ENCODE peak calls at places on chromosome 18, in ten cellular contexts. K is endodermal cell, W is osteoblast, B is fibroblast of the aortic adventitia, T is fibroblast of lung, U is upper lobe of left lung, C is endothelial cell, V is GM13977, N is AG09309, Q is dorsolateral prefrontal cortex. G is an unnamed sample.

GRCh38 chr18:79062806-79063205 is 6.4 kb upstream of the ATP9B start:
- DNase-seq in K (no peak), W (no peak), B (no peak), T (no peak), U (peak), C (no peak), V (no peak), N (no peak), Q (no peak), G (no peak)

GRCh38 chr18:34977787-34978532 is 63.3 kb upstream of the MAPRE2 start:
- DNase-seq in K (peak), W (peak), B (peak), T (no peak), U (peak), C (peak), V (peak), N (no peak), Q (peak), G (peak)

GRCh38 chr18:2256577-2256976 is 314.7 kb downstream of the METTL4 start:
- DNase-seq in K (no peak), W (no peak), B (no peak), T (no peak), U (no peak), C (no peak), V (no peak), N (no peak), Q (no peak), G (no peak)

GRCh38 chr18:69483574-69483973 is 82.9 kb downstream of the DOK6 start:
- DNase-seq in K (no peak), W (no peak), B (no peak), T (no peak), U (no peak), C (no peak), V (no peak), N (no peak), Q (no peak), G (no peak)

GRCh38 chr18:2997846-2998599 is 14.9 kb downstream of the LPIN2 start:
- DNase-seq in K (no peak), W (peak), B (no peak), T (peak), U (no peak), C (no peak), V (no peak), N (no peak), Q (no peak), G (no peak)

GRCh38 chr18:46754661-46755292 is 2.1 kb downstream of the ST8SIA5 start:
- DNase-seq in K (peak), W (no peak), B (no peak), T (no peak), U (peak), C (no peak), V (peak), N (no peak), Q (peak), G (no peak)

GRCh38 chr18:35000457-35000856 is 40.8 kb upstream of the MAPRE2 start:
- DNase-seq in K (no peak), W (no peak), B (no peak), T (no peak), U (no peak), C (no peak), V (no peak), N (no peak), Q (no peak), G (no peak)

GRCh38 chr18:21598726-21599584 is 1.5 kb downstream of the ESCO1 start:
- DNase-seq in K (peak), W (no peak), B (no peak), T (no peak), U (no peak), C (no peak), V (no peak), N (no peak), Q (no peak), G (no peak)

GRCh38 chr18:36567800-36568199 is 261.0 kb downstream of the TPGS2 start:
- DNase-seq in K (no peak), W (no peak), B (no peak), T (no peak), U (no peak), C (no peak), V (no peak), N (no peak), Q (no peak), G (no peak)

GRCh38 chr18:77131652-77132368 is 773 bp downstream of the MBP start:
- DNase-seq in K (peak), W (peak), B (peak), T (no peak), U (peak), C (peak), V (peak), N (no peak), Q (peak), G (peak)

GRCh38 chr18:8705280-8705940 is at the start of gene MTCL1:
- DNase-seq in K (peak), W (peak), B (peak), T (peak), U (no peak), C (peak), V (peak), N (no peak), Q (no peak), G (no peak)

GRCh38 chr18:62759704-62760402 is 44.5 kb downstream of the PHLPP1 start:
- DNase-seq in K (peak), W (peak), B (peak), T (peak), U (no peak), C (no peak), V (no peak), N (no peak), Q (no peak), G (no peak)

GRCh38 chr18:24459772-24460171 is 665 bp upstream of the HRH4 start:
- DNase-seq in K (no peak), W (no peak), B (no peak), T (no peak), U (no peak), C (no peak), V (no peak), N (no peak), Q (no peak), G (no peak)

GRCh38 chr18:36583155-36583745 is 245.6 kb downstream of the TPGS2 start:
- DNase-seq in K (peak), W (no peak), B (no peak), T (no peak), U (no peak), C (peak), V (peak), N (no peak), Q (no peak), G (no peak)

GRCh38 chr18:60929966-60930365 is 403.3 kb upstream of the CDH20 start:
- DNase-seq in K (no peak), W (peak), B (no peak), T (no peak), U (no peak), C (no peak), V (no peak), N (no peak), Q (no peak), G (no peak)

GRCh38 chr18:75025573-75025972 is 183.4 kb downstream of the PTGR3 start:
- DNase-seq in K (no peak), W (no peak), B (no peak), T (no peak), U (no peak), C (no peak), V (no peak), N (no peak), Q (no peak), G (no peak)

GRCh38 chr18:80200171-80200931 is 47.0 kb downstream of the PARD6G start:
- DNase-seq in K (peak), W (peak), B (no peak), T (no peak), U (no peak), C (no peak), V (no peak), N (no peak), Q (peak), G (no peak)

GRCh38 chr18:77173274-77174030 is 40.9 kb upstream of the MBP start:
- DNase-seq in K (no peak), W (no peak), B (no peak), T (no peak), U (no peak), C (no peak), V (no peak), N (no peak), Q (no peak), G (no peak)

GRCh38 chr18:42229211-42230210 is 274.5 kb downstream of the PIK3C3 start:
- DNase-seq in K (no peak), W (no peak), B (no peak), T (no peak), U (no peak), C (no peak), V (no peak), N (no peak), Q (no peak), G (no peak)
- TF ChIP-seq CTCF in K (no peak), W (no peak), B (no peak), T (no peak), U (no peak), C (no peak), V (no peak), N (no peak), Q (no peak), G (no peak)

GRCh38 chr18:48803518-48803917 is 147.2 kb downstream of the SMAD7 start:
- DNase-seq in K (peak), W (no peak), B (no peak), T (no peak), U (no peak), C (no peak), V (no peak), N (no peak), Q (no peak), G (no peak)

GRCh38 chr18:48805826-48806535 is 144.8 kb downstream of the SMAD7 start:
- DNase-seq in K (peak), W (peak), B (no peak), T (no peak), U (no peak), C (no peak), V (no peak), N (no peak), Q (no peak), G (peak)

GRCh38 chr18:48803951-48804855 is 146.6 kb downstream of the SMAD7 start:
- DNase-seq in K (no peak), W (no peak), B (no peak), T (no peak), U (peak), C (no peak), V (no peak), N (no peak), Q (no peak), G (peak)

GRCh38 chr18:48806551-48807261 is 144.1 kb downstream of the SMAD7 start:
- DNase-seq in K (peak), W (peak), B (peak), T (peak), U (no peak), C (no peak), V (no peak), N (peak), Q (no peak), G (peak)

DNA sequence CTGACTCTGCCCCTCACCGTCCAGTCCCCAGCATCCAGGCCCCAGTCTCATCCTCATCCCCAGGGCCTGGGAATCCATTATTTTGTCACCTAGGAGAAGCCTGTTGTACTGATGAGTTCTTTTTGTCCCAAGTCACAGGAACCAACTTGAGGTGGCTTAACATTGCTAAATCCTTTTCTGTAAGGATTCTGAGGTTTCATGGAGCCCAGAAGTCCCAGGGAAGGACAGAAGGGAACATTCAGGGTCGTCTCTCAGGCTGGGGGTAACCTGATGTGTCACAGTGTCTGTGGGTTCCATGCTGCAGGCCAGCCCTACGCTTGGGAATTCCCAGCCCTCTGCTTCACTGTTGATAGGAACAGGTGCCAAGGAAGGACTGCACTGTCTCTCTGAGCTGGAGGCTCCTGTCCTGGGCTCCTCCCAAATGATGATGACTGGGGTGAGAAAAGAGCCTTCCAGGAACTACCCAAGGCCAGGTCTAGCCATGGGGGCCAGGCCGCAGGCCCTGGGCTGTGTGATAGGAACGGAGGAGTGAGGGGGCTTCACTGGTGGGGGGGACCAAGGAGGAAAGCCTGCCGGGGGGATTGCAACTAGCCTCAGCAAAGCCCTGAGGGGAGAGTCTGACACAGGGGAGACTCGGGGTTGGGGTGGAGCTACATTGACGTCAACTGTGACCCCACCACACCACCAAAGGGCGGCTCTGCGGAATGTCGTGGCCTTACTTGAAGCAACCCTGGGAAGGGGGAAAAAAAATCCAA is 145.7 kb downstream of the SMAD7 start:
- DNase-seq in K (peak), W (no peak), B (no peak), T (no peak), U (peak), C (no peak), V (no peak), N (no peak), Q (peak), G (peak)
- TF ChIP-seq CTCF in K (no peak), W (no peak), B (no peak), T (no peak), U (no peak), C (no peak), V (no peak), N (no peak), Q (no peak), G (no peak)

DNA sequence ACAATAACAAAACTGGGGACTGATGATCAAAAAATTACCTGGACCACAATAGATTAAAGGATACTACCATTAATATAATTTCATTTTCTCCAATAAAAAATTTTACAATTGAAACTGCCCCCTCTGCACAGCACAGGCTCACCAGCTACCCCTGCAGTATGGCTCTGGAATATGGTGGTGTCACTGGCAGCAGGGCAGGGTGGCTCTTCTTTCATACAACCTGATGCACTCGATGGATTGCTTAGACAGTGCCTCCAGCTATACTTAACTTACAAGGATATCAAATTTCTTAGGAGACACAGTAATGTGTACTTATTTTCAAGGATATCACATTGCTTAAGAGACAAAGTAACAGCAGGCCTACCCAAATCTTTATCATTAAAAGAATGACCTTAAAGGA is 124.0 kb downstream of the PRELID3A start:
- DNase-seq in K (no peak), W (no peak), B (no peak), T (no peak), U (no peak), C (no peak), V (no peak), N (no peak), Q (no peak), G (no peak)
- TF ChIP-seq CTCF in K (peak), W (peak), B (no peak), T (no peak), U (no peak), C (no peak), V (no peak), N (no peak), Q (no peak), G (no peak)

GRCh38 chr18:22902093-22902492 is 31.0 kb upstream of the RBBP8 start:
- DNase-seq in K (no peak), W (no peak), B (no peak), T (no peak), U (no peak), C (no peak), V (no peak), N (no peak), Q (no peak), G (no peak)
- TF ChIP-seq CTCF in K (no peak), W (no peak), B (no peak), T (no peak), U (no peak), C (no peak), V (no peak), N (no peak), Q (no peak), G (no peak)

GRCh38 chr18:64840911-64841701 is 692.2 kb upstream of the LINC00305 start:
- DNase-seq in K (no peak), W (no peak), B (no peak), T (no peak), U (no peak), C (no peak), V (no peak), N (no peak), Q (no peak), G (no peak)
- TF ChIP-seq CTCF in K (no peak), W (no peak), B (no peak), T (no peak), U (no peak), C (no peak), V (no peak), N (no peak), Q (no peak), G (no peak)

DNA sequence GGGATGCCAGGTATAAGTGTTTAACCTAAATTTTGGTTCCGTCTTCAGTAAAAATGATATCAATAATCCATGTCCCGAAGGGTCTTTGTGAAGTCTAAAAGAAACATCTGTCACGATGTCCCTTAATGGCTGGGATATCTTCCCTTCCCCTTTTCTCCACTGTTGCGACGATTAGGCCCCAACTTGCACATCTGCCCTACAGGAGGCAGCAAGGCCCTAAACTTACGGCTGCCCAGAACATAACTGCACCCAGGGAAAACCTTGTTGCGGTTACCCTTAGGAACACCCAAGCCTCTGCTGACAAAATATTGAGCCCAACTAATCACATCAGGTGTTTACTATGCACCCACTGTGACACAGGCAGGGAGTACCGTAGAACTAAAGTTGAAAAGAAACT is 1.2 kb upstream of the SMAD2 start:
- DNase-seq in K (no peak), W (no peak), B (no peak), T (no peak), U (no peak), C (peak), V (no peak), N (no peak), Q (no peak), G (no peak)
- TF ChIP-seq CTCF in K (peak), W (no peak), B (no peak), T (no peak), U (no peak), C (no peak), V (peak), N (no peak), Q (no peak), G (no peak)

GRCh38 chr18:73980289-73980979 is 167.2 kb downstream of the FBXO15 start:
- DNase-seq in K (peak), W (peak), B (peak), T (peak), U (no peak), C (peak), V (no peak), N (no peak), Q (no peak), G (no peak)
- TF ChIP-seq CTCF in K (peak), W (peak), B (peak), T (peak), U (no peak), C (peak), V (no peak), N (peak), Q (peak), G (no peak)

GRCh38 chr18:64330161-64330560 is 181.3 kb upstream of the LINC00305 start:
- DNase-seq in K (peak), W (no peak), B (no peak), T (no peak), U (no peak), C (peak), V (peak), N (no peak), Q (no peak), G (no peak)
- TF ChIP-seq CTCF in K (peak), W (no peak), B (no peak), T (no peak), U (no peak), C (no peak), V (peak), N (no peak), Q (peak), G (no peak)

GRCh38 chr18:25599443-25599842 is 247.5 kb upstream of the ZNF521 start:
- DNase-seq in K (no peak), W (no peak), B (no peak), T (no peak), U (no peak), C (no peak), V (no peak), N (no peak), Q (no peak), G (no peak)

GRCh38 chr18:25605322-25605721 is 253.4 kb upstream of the ZNF521 start:
- DNase-seq in K (no peak), W (peak), B (no peak), T (no peak), U (no peak), C (no peak), V (no peak), N (no peak), Q (no peak), G (no peak)

GRCh38 chr18:25604231-25604908 is 252.4 kb upstream of the ZNF521 start:
- DNase-seq in K (no peak), W (no peak), B (no peak), T (no peak), U (no peak), C (no peak), V (no peak), N (no peak), Q (no peak), G (no peak)

GRCh38 chr18:25604909-25605247 is 252.9 kb upstream of the ZNF521 start:
- DNase-seq in K (no peak), W (no peak), B (no peak), T (no peak), U (peak), C (no peak), V (no peak), N (no peak), Q (no peak), G (no peak)
- TF ChIP-seq CTCF in K (peak), W (no peak), B (no peak), T (no peak), U (no peak), C (no peak), V (no peak), N (no peak), Q (no peak), G (no peak)